ENCODE peak calls at places on chromosomes 16 and 17, in six cellular contexts. One of them, this sample, is unnamed.

GRCh38 chr16:17070882-17071592 is 399.7 kb downstream of the XYLT1 start:
- DNase-seq in tibial nerve: peak
- DNase-seq in WERI-Rb-1: no peak
- DNase-seq in GM23338: peak
- DNase-seq in Calu3: no peak
- DNase-seq in lung: no peak
- DNase-seq in this sample: no peak

GRCh38 chr17:55285340-55286301 is 20.9 kb downstream of the HLF start:
- DNase-seq in tibial nerve: peak
- DNase-seq in WERI-Rb-1: no peak
- DNase-seq in GM23338: no peak
- DNase-seq in Calu3: no peak
- DNase-seq in lung: peak
- DNase-seq in this sample: no peak

GRCh38 chr16:14056970-14057369 is 14.1 kb upstream of the MRTFB start:
- DNase-seq in tibial nerve: no peak
- DNase-seq in WERI-Rb-1: no peak
- DNase-seq in GM23338: no peak
- DNase-seq in Calu3: no peak
- DNase-seq in lung: no peak
- DNase-seq in this sample: no peak

GRCh38 chr16:3999479-3999868 is 116.8 kb downstream of the ADCY9 start:
- DNase-seq in tibial nerve: no peak
- DNase-seq in WERI-Rb-1: no peak
- DNase-seq in GM23338: peak
- DNase-seq in Calu3: no peak
- DNase-seq in lung: no peak
- DNase-seq in this sample: no peak

GRCh38 chr17:76866774-76867577 is 1.2 kb upstream of the MGAT5B start:
- DNase-seq in tibial nerve: no peak
- DNase-seq in WERI-Rb-1: no peak
- DNase-seq in GM23338: no peak
- DNase-seq in Calu3: peak
- DNase-seq in lung: no peak
- DNase-seq in this sample: no peak

GRCh38 chr16:82011199-82011641 is at the start of gene SDR42E1:
- DNase-seq in tibial nerve: no peak
- DNase-seq in WERI-Rb-1: no peak
- DNase-seq in GM23338: peak
- DNase-seq in Calu3: peak
- DNase-seq in lung: peak
- DNase-seq in this sample: no peak

GRCh38 chr17:34171245-34171818 is 83.8 kb upstream of the CCL2 start:
- DNase-seq in tibial nerve: peak
- DNase-seq in WERI-Rb-1: peak
- DNase-seq in GM23338: peak
- DNase-seq in Calu3: peak
- DNase-seq in lung: peak
- DNase-seq in this sample: no peak

GRCh38 chr16:86171329-86171728 is 272.4 kb downstream of the IRF8 start:
- DNase-seq in tibial nerve: no peak
- DNase-seq in WERI-Rb-1: no peak
- DNase-seq in GM23338: no peak
- DNase-seq in Calu3: no peak
- DNase-seq in lung: no peak
- DNase-seq in this sample: no peak

GRCh38 chr17:10699861-10700260 is 2.5 kb downstream of the ADPRM start:
- DNase-seq in tibial nerve: no peak
- DNase-seq in WERI-Rb-1: no peak
- DNase-seq in GM23338: no peak
- DNase-seq in Calu3: no peak
- DNase-seq in lung: no peak
- DNase-seq in this sample: no peak

GRCh38 chr17:38442548-38442947 is 14.3 kb downstream of the ARHGAP23 start:
- DNase-seq in tibial nerve: no peak
- DNase-seq in WERI-Rb-1: no peak
- DNase-seq in GM23338: no peak
- DNase-seq in Calu3: no peak
- DNase-seq in lung: no peak
- DNase-seq in this sample: no peak

GRCh38 chr16:17211797-17212196 is 259.0 kb downstream of the XYLT1 start:
- DNase-seq in tibial nerve: no peak
- DNase-seq in WERI-Rb-1: peak
- DNase-seq in GM23338: peak
- DNase-seq in Calu3: peak
- DNase-seq in lung: no peak
- DNase-seq in this sample: no peak

GRCh38 chr16:2004795-2005517 is 4.7 kb downstream of the ZNF598 start:
- DNase-seq in tibial nerve: no peak
- DNase-seq in WERI-Rb-1: no peak
- DNase-seq in GM23338: no peak
- DNase-seq in Calu3: no peak
- DNase-seq in lung: no peak
- DNase-seq in this sample: no peak

GRCh38 chr17:77365584-77366186 is 224.9 kb downstream of the SEC14L1 start:
- DNase-seq in tibial nerve: no peak
- DNase-seq in WERI-Rb-1: no peak
- DNase-seq in GM23338: no peak
- DNase-seq in Calu3: peak
- DNase-seq in lung: no peak
- DNase-seq in this sample: no peak

GRCh38 chr17:35236821-35237220 is 6.1 kb upstream of the SLFN5 start:
- DNase-seq in tibial nerve: no peak
- DNase-seq in WERI-Rb-1: no peak
- DNase-seq in GM23338: no peak
- DNase-seq in Calu3: no peak
- DNase-seq in lung: no peak
- DNase-seq in this sample: no peak

GRCh38 chr17:64599187-64599676 is 62.9 kb downstream of the SMURF2 start:
- DNase-seq in tibial nerve: peak
- DNase-seq in WERI-Rb-1: no peak
- DNase-seq in GM23338: peak
- DNase-seq in Calu3: no peak
- DNase-seq in lung: peak
- DNase-seq in this sample: no peak

GRCh38 chr16:4111748-4112696 is 4.2 kb downstream of the ADCY9 start:
- DNase-seq in tibial nerve: no peak
- DNase-seq in WERI-Rb-1: no peak
- DNase-seq in GM23338: no peak
- DNase-seq in Calu3: no peak
- DNase-seq in lung: no peak
- DNase-seq in this sample: no peak

GRCh38 chr16:4371481-4372314 is at the start of gene VASN:
- DNase-seq in tibial nerve: peak
- DNase-seq in WERI-Rb-1: no peak
- DNase-seq in GM23338: peak
- DNase-seq in Calu3: peak
- DNase-seq in lung: peak
- DNase-seq in this sample: peak

GRCh38 chr17:53765609-53766008 is 57.1 kb upstream of the KIF2B start:
- DNase-seq in tibial nerve: no peak
- DNase-seq in WERI-Rb-1: no peak
- DNase-seq in GM23338: no peak
- DNase-seq in Calu3: no peak
- DNase-seq in lung: no peak
- DNase-seq in this sample: no peak

GRCh38 chr17:81371910-81372760 is 23.1 kb upstream of the BAHCC1 start:
- DNase-seq in tibial nerve: no peak
- DNase-seq in WERI-Rb-1: peak
- DNase-seq in GM23338: peak
- DNase-seq in Calu3: peak
- DNase-seq in lung: no peak
- DNase-seq in this sample: no peak

GRCh38 chr16:30907064-30907463 is 10.7 kb downstream of the CTF1 start:
- DNase-seq in tibial nerve: no peak
- DNase-seq in WERI-Rb-1: no peak
- DNase-seq in GM23338: no peak
- DNase-seq in Calu3: no peak
- DNase-seq in lung: no peak
- DNase-seq in this sample: no peak

GRCh38 chr17:1492249-1493206 is at the start of gene MYO1C:
- DNase-seq in tibial nerve: no peak
- DNase-seq in WERI-Rb-1: no peak
- DNase-seq in GM23338: peak
- DNase-seq in Calu3: no peak
- DNase-seq in lung: no peak
- DNase-seq in this sample: no peak

GRCh38 chr16:11149011-11149616 is 106.9 kb downstream of the SOCS1 start:
- DNase-seq in tibial nerve: no peak
- DNase-seq in WERI-Rb-1: no peak
- DNase-seq in GM23338: no peak
- DNase-seq in Calu3: no peak
- DNase-seq in lung: no peak
- DNase-seq in this sample: no peak

GRCh38 chr17:61594294-61594825 is 3.3 kb upstream of the NACA2 start:
- DNase-seq in tibial nerve: no peak
- DNase-seq in WERI-Rb-1: no peak
- DNase-seq in GM23338: no peak
- DNase-seq in Calu3: no peak
- DNase-seq in lung: no peak
- DNase-seq in this sample: no peak

GRCh38 chr17:16267174-16267573 is 50.2 kb downstream of the PIGL start:
- DNase-seq in tibial nerve: no peak
- DNase-seq in WERI-Rb-1: no peak
- DNase-seq in GM23338: no peak
- DNase-seq in Calu3: no peak
- DNase-seq in lung: no peak
- DNase-seq in this sample: no peak

GRCh38 chr17:73782641-73783381 is 138.6 kb upstream of the SDK2 start:
- DNase-seq in tibial nerve: no peak
- DNase-seq in WERI-Rb-1: peak
- DNase-seq in GM23338: peak
- DNase-seq in Calu3: no peak
- DNase-seq in lung: no peak
- DNase-seq in this sample: no peak

GRCh38 chr16:88478889-88479794 is 26.1 kb downstream of the ZFPM1 start:
- DNase-seq in tibial nerve: no peak
- DNase-seq in WERI-Rb-1: no peak
- DNase-seq in GM23338: no peak
- DNase-seq in Calu3: no peak
- DNase-seq in lung: no peak
- DNase-seq in this sample: no peak

GRCh38 chr17:14553847-14554246 is 253.0 kb downstream of the HS3ST3B1 start:
- DNase-seq in tibial nerve: no peak
- DNase-seq in WERI-Rb-1: no peak
- DNase-seq in GM23338: peak
- DNase-seq in Calu3: no peak
- DNase-seq in lung: no peak
- DNase-seq in this sample: no peak
- TF ChIP-seq CTCF in tibial nerve: no peak
- TF ChIP-seq CTCF in WERI-Rb-1: no peak
- TF ChIP-seq CTCF in GM23338: peak
- TF ChIP-seq CTCF in Calu3: no peak
- TF ChIP-seq CTCF in lung: no peak
- TF ChIP-seq CTCF in this sample: peak

DNA sequence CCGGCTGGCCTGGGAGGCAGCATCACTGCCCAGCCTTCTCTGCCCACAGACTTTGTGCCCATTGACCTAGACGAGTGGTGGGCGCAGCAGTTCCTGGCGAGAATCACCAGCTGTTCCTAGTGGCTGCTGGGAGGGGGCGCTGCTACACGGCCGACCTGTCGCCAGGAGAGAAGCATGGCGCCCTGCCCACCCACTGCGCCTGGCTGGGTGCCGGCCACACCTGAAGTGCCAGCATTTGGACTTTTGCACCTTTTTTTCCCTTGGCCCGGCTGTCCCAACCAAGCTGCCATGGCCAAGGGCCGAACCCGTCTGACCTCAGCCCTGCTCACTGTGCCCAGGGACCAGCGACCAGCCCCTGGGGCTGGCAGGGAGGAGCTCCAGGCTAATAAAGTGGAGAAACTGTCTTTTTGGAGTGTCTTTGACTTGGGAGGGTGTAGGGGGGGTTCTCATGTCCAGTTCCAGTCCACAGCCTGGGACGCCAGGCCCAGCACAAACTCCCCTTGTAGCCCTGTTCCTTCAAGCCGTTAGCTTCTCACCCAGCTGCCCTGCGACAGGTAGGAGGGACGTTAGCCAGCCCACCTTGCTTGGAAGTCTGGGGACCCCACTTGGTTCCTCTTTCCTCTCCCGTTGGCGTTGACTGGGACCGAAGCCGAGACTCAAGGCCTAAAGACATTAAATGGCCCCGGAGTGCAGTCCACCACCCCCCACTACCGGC is 937 bp upstream of the WDR90 start:
- DNase-seq in tibial nerve: no peak
- DNase-seq in WERI-Rb-1: peak
- DNase-seq in GM23338: peak
- DNase-seq in Calu3: peak
- DNase-seq in lung: no peak
- DNase-seq in this sample: peak
- TF ChIP-seq CTCF in tibial nerve: peak
- TF ChIP-seq CTCF in WERI-Rb-1: peak
- TF ChIP-seq CTCF in GM23338: peak
- TF ChIP-seq CTCF in Calu3: peak
- TF ChIP-seq CTCF in lung: no peak
- TF ChIP-seq CTCF in this sample: peak

DNA sequence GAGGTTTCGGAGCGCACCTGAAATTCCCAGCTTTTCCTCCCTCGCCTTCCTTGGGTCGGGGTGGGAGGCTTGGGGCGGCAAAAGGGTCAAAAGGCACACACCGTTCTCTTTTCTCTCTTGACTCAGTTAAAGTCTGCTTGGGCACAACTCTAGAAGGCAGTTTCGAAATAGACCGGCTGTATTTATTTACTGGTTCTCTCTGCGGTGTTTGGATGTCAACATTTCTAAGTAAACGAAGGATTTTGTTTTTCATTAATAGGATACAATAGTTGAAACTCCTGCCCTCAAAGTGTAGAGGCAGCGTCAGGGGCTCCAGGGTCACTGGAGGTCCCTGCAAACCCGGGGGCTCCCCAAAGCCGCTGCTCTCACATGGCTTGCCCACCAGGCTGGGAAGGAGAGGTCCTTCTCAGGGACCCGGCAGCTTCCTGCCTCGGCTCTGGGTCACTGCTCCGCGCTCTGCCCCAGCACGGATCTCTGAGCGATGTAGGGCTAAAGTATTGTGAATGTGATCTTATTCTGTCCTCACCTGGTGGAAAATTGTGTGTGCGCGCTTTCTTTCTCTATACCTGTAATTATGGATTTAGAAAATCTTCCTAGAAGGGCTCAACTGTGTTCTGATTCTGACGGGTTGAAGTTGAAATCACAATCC is 952 bp downstream of the BMERB1 start:
- DNase-seq in tibial nerve: no peak
- DNase-seq in WERI-Rb-1: no peak
- DNase-seq in GM23338: peak
- DNase-seq in Calu3: no peak
- DNase-seq in lung: no peak
- DNase-seq in this sample: no peak
- TF ChIP-seq CTCF in tibial nerve: no peak
- TF ChIP-seq CTCF in WERI-Rb-1: no peak
- TF ChIP-seq CTCF in GM23338: no peak
- TF ChIP-seq CTCF in Calu3: no peak
- TF ChIP-seq CTCF in lung: no peak
- TF ChIP-seq CTCF in this sample: no peak

DNA sequence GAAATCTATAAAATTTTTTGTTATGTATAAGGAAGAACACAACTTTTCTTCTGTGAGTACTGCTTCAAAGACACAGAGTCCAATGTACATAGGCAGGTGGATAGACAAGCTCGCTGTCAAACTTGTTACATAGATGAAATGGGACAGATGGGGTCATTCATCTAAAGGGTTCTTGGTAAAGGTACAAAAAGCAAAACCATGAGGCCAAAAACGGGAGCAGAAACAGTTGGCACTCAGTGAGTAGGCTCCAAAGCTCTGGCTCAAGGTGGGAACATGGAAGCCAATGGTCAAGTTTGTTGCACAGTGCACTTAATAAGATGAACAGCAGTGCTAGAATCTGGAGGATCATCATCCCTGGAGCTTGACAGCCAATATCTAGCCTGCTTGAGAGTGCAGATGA is 979.0 kb upstream of the EEF2KMT start:
- DNase-seq in tibial nerve: no peak
- DNase-seq in WERI-Rb-1: no peak
- DNase-seq in GM23338: no peak
- DNase-seq in Calu3: no peak
- DNase-seq in lung: no peak
- DNase-seq in this sample: no peak
- TF ChIP-seq CTCF in tibial nerve: no peak
- TF ChIP-seq CTCF in WERI-Rb-1: no peak
- TF ChIP-seq CTCF in GM23338: no peak
- TF ChIP-seq CTCF in Calu3: no peak
- TF ChIP-seq CTCF in lung: no peak
- TF ChIP-seq CTCF in this sample: no peak

This sample was measured in D721Med.